ENCODE peak calls at places on chromosomes 4 and X, in six cellular contexts. Y is NCI-H2029 treated with DMSO at 0.1 percent for 48 hours; I is sciatic nerve; Z is stimulated activated CD8-positive, alpha-beta memory T cell treated with anti-CD3 and anti-CD28 coated beads, Interleukin-4, amount 100 ng/mL, for 4 hours; L is SK-MEL-5; E is NCI-H2081. Q is an unnamed sample.

GRCh38 chrX:39891781-39892180 is 206.0 kb downstream of the BCOR start:
- DNase-seq in E (no peak), L (no peak), I (no peak), Y (no peak), Z (no peak), Q (no peak)

GRCh38 chr4:84944952-84945351 is 21.5 kb downstream of the WDFY3 start:
- DNase-seq in Z (no peak), Y (no peak), L (no peak), E (no peak), I (no peak), Q (no peak)

GRCh38 chr4:163949976-163950601 is 455.6 kb downstream of the TMA16 start:
- DNase-seq in I (peak), Y (no peak), Z (no peak), L (no peak), E (no peak), Q (no peak)

GRCh38 chr4:182876427-182876826 is 40.8 kb downstream of the DCTD start:
- DNase-seq in I (peak), Z (no peak), E (no peak), L (no peak), Y (no peak), Q (no peak)

GRCh38 chr4:95317124-95317820 is 231.5 kb downstream of the UNC5C start:
- DNase-seq in Y (no peak), I (no peak), Z (no peak), L (no peak), E (no peak), Q (no peak)

GRCh38 chr4:83387922-83388676 is 53.5 kb upstream of the HPSE start:
- DNase-seq in E (no peak), Y (no peak), I (no peak), L (peak), Z (no peak), Q (no peak)

GRCh38 chrX:29665532-29665931 is 549.8 kb upstream of the MAGEB2 start:
- DNase-seq in Z (no peak), E (no peak), Y (no peak), L (no peak), I (no peak), Q (no peak)

GRCh38 chr4:24772061-24772705 is 23.2 kb upstream of the SOD3 start:
- DNase-seq in Y (no peak), I (no peak), Z (no peak), L (no peak), E (no peak), Q (no peak)

GRCh38 chr4:105184316-105184988 is 37.8 kb downstream of the TET2 start:
- DNase-seq in I (no peak), L (no peak), E (no peak), Y (no peak), Z (no peak), Q (no peak)

GRCh38 chr4:37490391-37491347 is 195.5 kb downstream of the RELL1 start:
- DNase-seq in L (no peak), Z (no peak), E (no peak), I (no peak), Y (no peak), Q (no peak)

GRCh38 chr4:122150896-122151295 is 1.2 kb upstream of the BLTP1 start:
- DNase-seq in Z (no peak), I (no peak), L (no peak), E (no peak), Y (no peak), Q (no peak)

GRCh38 chrX:124415115-124415798 is 68.9 kb downstream of the SH2D1A start:
- DNase-seq in I (no peak), Z (no peak), E (no peak), L (no peak), Y (no peak), Q (no peak)